ENCODE peak calls at places on chromosomes 3 and 15, in eight cellular contexts. Q is Caki2; F is fibroblast of lung; I is activated CD8-positive, alpha-beta memory T cell treated with anti-CD3 and anti-CD28 coated beads, Interleukin-2, amount 50 U/mL, for 4 hours; W is HFFc6; G is tibial nerve; R is GM04504; L is HT1080. Z is an unnamed sample.

GRCh38 chr3:58135712-58136543 is 74.8 kb downstream of the DNASE1L3 start:
- DNase-seq in Q (no peak), F (peak), I (no peak), W (no peak), G (no peak), R (no peak), L (no peak), Z (no peak)

GRCh38 chr3:156161172-156161571 is 40.8 kb downstream of the KCNAB1 start:
- DNase-seq in Q (peak), F (peak), I (peak), W (no peak), G (no peak), R (no peak), L (peak), Z (peak)

GRCh38 chr3:63141-63845 is 133.3 kb upstream of the CHL1 start:
- DNase-seq in Q (no peak), F (peak), I (no peak), W (no peak), G (no peak), R (no peak), L (no peak), Z (no peak)

GRCh38 chr3:183252973-183253363 is at the start of gene B3GNT5:
- DNase-seq in Q (peak), F (no peak), I (peak), W (no peak), G (no peak), R (no peak), L (peak), Z (peak)

GRCh38 chr15:101244889-101245668 is 6.8 kb downstream of the CHSY1 start:
- DNase-seq in Q (no peak), F (no peak), I (no peak), W (no peak), G (no peak), R (no peak), L (no peak), Z (no peak)

GRCh38 chr3:65687741-65688140 is 351.0 kb downstream of the MAGI1 start:
- DNase-seq in Q (no peak), F (no peak), I (no peak), W (no peak), G (no peak), R (no peak), L (no peak), Z (no peak)

GRCh38 chr15:67047149-67047661 is 18.2 kb upstream of the SMAD3 start:
- DNase-seq in Q (no peak), F (no peak), I (no peak), W (no peak), G (no peak), R (no peak), L (no peak), Z (no peak)

GRCh38 chr3:106514431-106514830 is 645.6 kb upstream of the CBLB start:
- DNase-seq in Q (peak), F (no peak), I (no peak), W (no peak), G (no peak), R (no peak), L (no peak), Z (no peak)

GRCh38 chr3:51802091-51802720 is 23.2 kb upstream of the IQCF6 start:
- DNase-seq in Q (no peak), F (no peak), I (no peak), W (no peak), G (no peak), R (no peak), L (no peak), Z (no peak)

GRCh38 chr3:182568756-182569155 is 224.5 kb upstream of the ATP11B start:
- DNase-seq in Q (no peak), F (no peak), I (no peak), W (no peak), G (no peak), R (no peak), L (no peak), Z (no peak)

GRCh38 chr3:108509263-108509662 is 1.1 kb downstream of the MYH15 start:
- DNase-seq in Q (no peak), F (no peak), I (no peak), W (no peak), G (no peak), R (no peak), L (no peak), Z (no peak)

GRCh38 chr3:105066106-105066839 is 300.4 kb upstream of the ALCAM start:
- DNase-seq in Q (no peak), F (no peak), I (no peak), W (no peak), G (no peak), R (no peak), L (peak), Z (no peak)

GRCh38 chr3:177810162-177810623 is 612.9 kb upstream of the TBL1XR1 start:
- DNase-seq in Q (peak), F (peak), I (no peak), W (peak), G (no peak), R (peak), L (peak), Z (peak)

GRCh38 chr15:65195542-65196026 is 10.4 kb upstream of the CLPX start:
- DNase-seq in Q (no peak), F (no peak), I (no peak), W (no peak), G (no peak), R (no peak), L (no peak), Z (no peak)